ENCODE peak calls at places on chromosome 1, in five cellular contexts. One of them, this sample, is unnamed.

GRCh38 chr1:11990303-11991032 is 10.2 kb downstream of the MFN2 start:
- DNase-seq in WTC11: no peak
- DNase-seq in K562: no peak
- DNase-seq in HepG2: peak
- DNase-seq in GM12878: no peak
- DNase-seq in this sample: no peak

GRCh38 chr1:7808253-7808844 is 24.3 kb downstream of the PER3 start:
- DNase-seq in WTC11: no peak
- DNase-seq in K562: no peak
- DNase-seq in HepG2: peak
- DNase-seq in GM12878: no peak
- DNase-seq in this sample: no peak

GRCh38 chr1:194013561-194013960 is 827.1 kb upstream of the B3GALT2 start:
- DNase-seq in WTC11: no peak
- DNase-seq in K562: no peak
- DNase-seq in HepG2: no peak
- DNase-seq in GM12878: no peak
- DNase-seq in this sample: no peak

GRCh38 chr1:201724039-201724759 is 104.8 kb upstream of the IPO9 start:
- DNase-seq in WTC11: no peak
- DNase-seq in K562: no peak
- DNase-seq in HepG2: no peak
- DNase-seq in GM12878: no peak
- DNase-seq in this sample: no peak

GRCh38 chr1:20185834-20186782 is at the start of the genes PLA2G2C and UBXN10:
- DNase-seq in WTC11: peak
- DNase-seq in K562: peak
- DNase-seq in HepG2: peak
- DNase-seq in GM12878: no peak
- DNase-seq in this sample: no peak

GRCh38 chr1:39158330-39159086 is 46.0 kb upstream of the MACF1 start:
- DNase-seq in WTC11: peak
- DNase-seq in K562: peak
- DNase-seq in HepG2: peak
- DNase-seq in GM12878: peak
- DNase-seq in this sample: peak

GRCh38 chr1:248817065-248817464 is 8.7 kb downstream of the SH3BP5L start:
- DNase-seq in WTC11: no peak
- DNase-seq in K562: no peak
- DNase-seq in HepG2: no peak
- DNase-seq in GM12878: no peak
- DNase-seq in this sample: no peak

GRCh38 chr1:67780637-67781036 is 52.6 kb downstream of the GNG12 start:
- DNase-seq in WTC11: no peak
- DNase-seq in K562: no peak
- DNase-seq in HepG2: no peak
- DNase-seq in GM12878: no peak
- DNase-seq in this sample: no peak

GRCh38 chr1:23727362-23727811 is 15.9 kb upstream of the ELOA start:
- DNase-seq in WTC11: no peak
- DNase-seq in K562: no peak
- DNase-seq in HepG2: peak
- DNase-seq in GM12878: no peak
- DNase-seq in this sample: no peak

GRCh38 chr1:70134148-70134547 is 71.2 kb downstream of the LRRC40 start:
- DNase-seq in WTC11: no peak
- DNase-seq in K562: no peak
- DNase-seq in HepG2: no peak
- DNase-seq in GM12878: no peak
- DNase-seq in this sample: no peak

GRCh38 chr1:79161077-79161476 is 154.5 kb upstream of the ADGRL4 start:
- DNase-seq in WTC11: no peak
- DNase-seq in K562: no peak
- DNase-seq in HepG2: no peak
- DNase-seq in GM12878: no peak
- DNase-seq in this sample: no peak

GRCh38 chr1:223233410-223234163 is 90.5 kb upstream of the TLR5 start:
- DNase-seq in WTC11: no peak
- DNase-seq in K562: peak
- DNase-seq in HepG2: peak
- DNase-seq in GM12878: no peak
- DNase-seq in this sample: peak

GRCh38 chr1:28056129-28056925 is 32.1 kb downstream of the EYA3 start:
- DNase-seq in WTC11: no peak
- DNase-seq in K562: no peak
- DNase-seq in HepG2: no peak
- DNase-seq in GM12878: peak
- DNase-seq in this sample: no peak

GRCh38 chr1:15254521-15254920 is 7.5 kb downstream of the FHAD1 start:
- DNase-seq in WTC11: no peak
- DNase-seq in K562: no peak
- DNase-seq in HepG2: no peak
- DNase-seq in GM12878: no peak
- DNase-seq in this sample: no peak

GRCh38 chr1:177274687-177275211 is 104.0 kb downstream of the BRINP2 start:
- DNase-seq in WTC11: no peak
- DNase-seq in K562: no peak
- DNase-seq in HepG2: no peak
- DNase-seq in GM12878: no peak
- DNase-seq in this sample: no peak

GRCh38 chr1:179743679-179744400 is 749 bp downstream of the FAM163A start:
- DNase-seq in WTC11: peak
- DNase-seq in K562: no peak
- DNase-seq in HepG2: no peak
- DNase-seq in GM12878: no peak
- DNase-seq in this sample: no peak

GRCh38 chr1:185404864-185405568 is 88.0 kb upstream of the IVNS1ABP start:
- DNase-seq in WTC11: no peak
- DNase-seq in K562: no peak
- DNase-seq in HepG2: no peak
- DNase-seq in GM12878: no peak
- DNase-seq in this sample: no peak

GRCh38 chr1:98704474-98704873 is 43.0 kb downstream of the SNX7 start:
- DNase-seq in WTC11: peak
- DNase-seq in K562: no peak
- DNase-seq in HepG2: no peak
- DNase-seq in GM12878: no peak
- DNase-seq in this sample: peak

GRCh38 chr1:8825985-8826481 is 8.6 kb upstream of the RERE start:
- DNase-seq in WTC11: no peak
- DNase-seq in K562: no peak
- DNase-seq in HepG2: no peak
- DNase-seq in GM12878: no peak
- DNase-seq in this sample: no peak

GRCh38 chr1:63626222-63626621 is 33.0 kb downstream of the PGM1 start:
- DNase-seq in WTC11: no peak
- DNase-seq in K562: no peak
- DNase-seq in HepG2: no peak
- DNase-seq in GM12878: no peak
- DNase-seq in this sample: no peak

GRCh38 chr1:61585714-61586113 is 139.2 kb downstream of the TM2D1 start:
- DNase-seq in WTC11: no peak
- DNase-seq in K562: no peak
- DNase-seq in HepG2: no peak
- DNase-seq in GM12878: no peak
- DNase-seq in this sample: no peak

GRCh38 chr1:202501281-202501680 is 152.8 kb downstream of the PPP1R12B start:
- DNase-seq in WTC11: no peak
- DNase-seq in K562: no peak
- DNase-seq in HepG2: peak
- DNase-seq in GM12878: no peak
- DNase-seq in this sample: peak

GRCh38 chr1:222068937-222069336 is 327.0 kb upstream of the DUSP10 start:
- DNase-seq in WTC11: no peak
- DNase-seq in K562: no peak
- DNase-seq in HepG2: no peak
- DNase-seq in GM12878: no peak
- DNase-seq in this sample: peak

GRCh38 chr1:151946366-151946764 is 37.1 kb upstream of the THEM4 start:
- DNase-seq in WTC11: no peak
- DNase-seq in K562: no peak
- DNase-seq in HepG2: no peak
- DNase-seq in GM12878: no peak
- DNase-seq in this sample: no peak

GRCh38 chr1:159921700-159922498 is 3.4 kb downstream of the TAGLN2 start:
- DNase-seq in WTC11: no peak
- DNase-seq in K562: peak
- DNase-seq in HepG2: no peak
- DNase-seq in GM12878: no peak
- DNase-seq in this sample: no peak

GRCh38 chr1:182784556-182785171 is 4.9 kb upstream of the NPL start:
- DNase-seq in WTC11: no peak
- DNase-seq in K562: no peak
- DNase-seq in HepG2: peak
- DNase-seq in GM12878: no peak
- DNase-seq in this sample: peak

GRCh38 chr1:92240034-92240433 is 22.3 kb downstream of the C1orf146 start:
- DNase-seq in WTC11: no peak
- DNase-seq in K562: no peak
- DNase-seq in HepG2: no peak
- DNase-seq in GM12878: no peak
- DNase-seq in this sample: no peak

GRCh38 chr1:116360435-116361173 is 12.4 kb upstream of the ATP1A1 start:
- DNase-seq in WTC11: no peak
- DNase-seq in K562: peak
- DNase-seq in HepG2: no peak
- DNase-seq in GM12878: no peak
- DNase-seq in this sample: no peak

GRCh38 chr1:30680879-30681278 is 42.5 kb downstream of the MATN1 start:
- DNase-seq in WTC11: no peak
- DNase-seq in K562: no peak
- DNase-seq in HepG2: no peak
- DNase-seq in GM12878: no peak
- DNase-seq in this sample: no peak

GRCh38 chr1:21946836-21947587 is 9.9 kb upstream of the HSPG2 start:
- DNase-seq in WTC11: no peak
- DNase-seq in K562: no peak
- DNase-seq in HepG2: peak
- DNase-seq in GM12878: no peak
- DNase-seq in this sample: no peak

GRCh38 chr1:38292969-38293368 is 246.4 kb upstream of the POU3F1 start:
- DNase-seq in WTC11: no peak
- DNase-seq in K562: no peak
- DNase-seq in HepG2: no peak
- DNase-seq in GM12878: no peak
- DNase-seq in this sample: no peak

GRCh38 chr1:25779387-25779786 is 20.6 kb upstream of the SELENON start:
- DNase-seq in WTC11: no peak
- DNase-seq in K562: no peak
- DNase-seq in HepG2: no peak
- DNase-seq in GM12878: no peak
- DNase-seq in this sample: no peak

DNA sequence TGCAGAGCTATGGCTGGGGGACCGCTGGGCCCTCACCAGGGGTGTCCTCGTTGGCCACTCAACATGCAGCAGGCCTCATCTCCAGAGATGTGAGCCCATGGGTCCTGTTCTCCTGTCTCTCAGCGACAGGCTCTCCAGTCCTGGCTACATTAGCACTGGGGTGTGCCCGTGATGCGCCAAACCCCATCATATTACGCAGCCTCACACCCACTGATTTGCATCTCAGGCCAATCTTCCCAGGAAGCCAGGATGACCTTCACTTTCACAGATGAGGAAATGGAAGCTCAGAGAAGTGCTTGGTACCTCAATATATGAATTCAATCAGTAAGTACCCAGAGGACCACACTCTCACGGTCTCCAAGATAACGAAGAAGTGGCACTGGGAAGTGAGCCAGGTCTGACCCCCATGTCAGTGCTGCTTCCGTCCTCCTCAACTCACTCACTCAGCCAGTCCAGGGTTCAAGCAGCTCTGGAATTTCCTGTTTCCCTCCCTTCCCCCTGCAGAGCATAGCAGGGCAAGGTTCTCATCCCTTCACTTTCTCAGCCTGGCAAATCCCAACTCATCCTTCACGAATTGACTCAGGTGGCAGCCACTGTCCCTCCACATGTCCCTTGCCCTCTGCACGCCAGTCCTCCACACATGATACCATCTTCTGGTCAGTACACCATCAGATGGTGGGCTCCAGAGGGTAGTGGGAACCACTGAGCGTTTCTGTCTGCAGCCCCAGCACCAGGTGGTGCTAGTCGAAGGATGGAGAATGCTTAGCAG is 28.9 kb upstream of the EVA1B start:
- DNase-seq in WTC11: no peak
- DNase-seq in K562: no peak
- DNase-seq in HepG2: peak
- DNase-seq in GM12878: no peak
- DNase-seq in this sample: no peak
- TF ChIP-seq ESRRA in WTC11: no peak
- TF ChIP-seq ESRRA in K562: no peak
- TF ChIP-seq ESRRA in HepG2: no peak
- TF ChIP-seq ESRRA in GM12878: no peak
- TF ChIP-seq ESRRA in this sample: no peak

DNA sequence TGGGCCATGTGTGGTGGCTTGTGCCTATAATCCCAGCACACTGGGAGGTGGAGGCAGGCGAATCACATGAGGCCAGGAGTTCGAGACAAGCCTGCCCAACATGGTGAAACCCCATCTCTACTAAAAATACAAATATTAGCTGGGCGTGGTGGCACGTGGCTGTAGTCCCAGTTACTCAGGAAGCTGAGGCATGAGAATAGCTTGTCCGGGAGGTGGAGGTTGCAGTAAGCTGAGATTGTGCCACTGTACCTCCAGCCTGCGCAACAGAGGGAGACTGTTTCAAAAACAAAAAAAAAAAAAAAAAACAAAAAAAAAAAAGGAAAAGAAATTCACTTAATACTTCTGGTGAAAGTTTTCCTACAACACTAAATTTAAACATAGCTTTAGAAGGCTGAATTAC is 35.4 kb downstream of the GTF2B start:
- DNase-seq in WTC11: no peak
- DNase-seq in K562: no peak
- DNase-seq in HepG2: no peak
- DNase-seq in GM12878: no peak
- DNase-seq in this sample: no peak
- TF ChIP-seq ESRRA in WTC11: no peak
- TF ChIP-seq ESRRA in K562: no peak
- TF ChIP-seq ESRRA in HepG2: no peak
- TF ChIP-seq ESRRA in GM12878: no peak
- TF ChIP-seq ESRRA in this sample: no peak

DNA sequence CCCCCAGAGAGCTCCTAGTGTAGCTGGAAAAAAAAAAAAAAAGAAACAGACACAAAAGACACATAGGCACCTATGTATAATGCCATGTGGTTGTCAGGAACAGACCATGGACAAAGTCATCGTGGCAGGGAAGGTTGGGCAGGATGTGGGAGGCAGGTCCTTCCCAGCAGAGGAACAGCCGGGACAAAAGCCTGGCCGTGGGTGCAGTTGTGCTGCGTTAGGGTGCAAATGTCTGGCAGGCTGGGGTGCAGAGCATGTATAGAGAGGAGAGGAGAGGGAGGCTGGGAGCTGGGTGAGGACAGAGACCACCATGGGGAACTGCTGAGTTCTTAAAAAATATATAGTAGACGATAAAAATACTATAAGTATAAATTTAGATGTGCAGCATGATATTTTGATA is 125.7 kb upstream of the C1orf174 start:
- DNase-seq in WTC11: no peak
- DNase-seq in K562: no peak
- DNase-seq in HepG2: no peak
- DNase-seq in GM12878: no peak
- DNase-seq in this sample: no peak
- TF ChIP-seq ESRRA in WTC11: no peak
- TF ChIP-seq ESRRA in K562: no peak
- TF ChIP-seq ESRRA in HepG2: no peak
- TF ChIP-seq ESRRA in GM12878: no peak
- TF ChIP-seq ESRRA in this sample: no peak

GRCh38 chr1:42340898-42341297 is 5.9 kb upstream of the FOXJ3 start:
- DNase-seq in WTC11: no peak
- DNase-seq in K562: no peak
- DNase-seq in HepG2: no peak
- DNase-seq in GM12878: no peak
- DNase-seq in this sample: no peak
- TF ChIP-seq ESRRA in WTC11: no peak
- TF ChIP-seq ESRRA in K562: no peak
- TF ChIP-seq ESRRA in HepG2: no peak
- TF ChIP-seq ESRRA in GM12878: no peak
- TF ChIP-seq ESRRA in this sample: no peak